ENCODE peak calls at places on chromosome 3, in ten cellular contexts. P, O, U, I, Y, A, G, D, Z and J are unnamed samples.
A peak's percentile ranks its signal among the peaks of the same experiment; 100 is the strongest.

GRCh38 chr3:35974872-35975271 is 335.5 kb downstream of the ARPP21 start:
- DNase-seq in Z (no peak), Y (no peak), D (no peak), I (no peak), G (no peak), U (no peak), O (no peak), A (no peak), P (no peak), J (no peak)

GRCh38 chr3:46489406-46489805 is 8.4 kb upstream of the RTP3 start:
- DNase-seq in D (no peak), Z (no peak), O (no peak), P (no peak), U (no peak), G (no peak), Y (no peak), I (no peak), A (no peak), J (no peak)

GRCh38 chr3:113070226-113071220 is 79.7 kb downstream of the GTPBP8 start:
- DNase-seq in Y (no peak), Z (no peak), I (peak; percentile 47), P (no peak), A (peak; percentile 48), G (peak; percentile 36), O (no peak), U (no peak), D (peak; percentile 49), J (no peak)

GRCh38 chr3:139937674-139938279 is 2.8 kb downstream of the CLSTN2 start:
- DNase-seq in Z (no peak), O (peak; percentile 43), I (no peak), Y (no peak), U (peak; percentile 32), D (peak; percentile 58), A (peak; percentile 10), P (no peak), G (peak; percentile 61), J (no peak)

GRCh38 chr3:31498824-31499223 is 33.9 kb upstream of the STT3B start:
- DNase-seq in P (no peak), I (no peak), U (no peak), Y (no peak), Z (no peak), D (no peak), G (no peak), O (no peak), A (no peak), J (no peak)

GRCh38 chr3:114147281-114147680 is 31.6 kb downstream of the DRD3 start:
- DNase-seq in Z (no peak), U (no peak), Y (no peak), D (no peak), O (no peak), I (no peak), P (no peak), G (no peak), A (no peak), J (no peak)

GRCh38 chr3:61221759-61222362 is 29.4 kb downstream of the FHIT start:
- DNase-seq in Y (no peak), U (no peak), G (no peak), A (no peak), I (no peak), O (no peak), D (no peak), P (no peak), Z (no peak), J (no peak)

GRCh38 chr3:76222115-76222652 is 436.8 kb upstream of the ZNF717 start:
- DNase-seq in I (no peak), G (no peak), O (no peak), Y (no peak), D (no peak), P (no peak), Z (no peak), U (no peak), A (no peak), J (no peak)

GRCh38 chr3:31936661-31937060 is 44.4 kb downstream of the OSBPL10 start:
- DNase-seq in A (no peak), P (no peak), O (no peak), U (no peak), I (no peak), Z (no peak), D (peak; percentile 88), Y (no peak), G (no peak), J (no peak)

GRCh38 chr3:176526194-176526593 is 671.1 kb downstream of the TBL1XR1 start:
- DNase-seq in I (no peak), G (no peak), P (no peak), A (no peak), Y (no peak), D (no peak), Z (no peak), O (no peak), U (no peak), J (no peak)

GRCh38 chr3:157115069-157116006 is 44.6 kb downstream of the CCNL1 start:
- DNase-seq in G (no peak), I (no peak), Z (no peak), O (no peak), D (peak; percentile 57), U (no peak), P (no peak), A (no peak), Y (no peak), J (no peak)

GRCh38 chr3:166052440-166052839 is 215.2 kb upstream of the BCHE start:
- DNase-seq in G (no peak), A (no peak), Z (no peak), P (no peak), D (no peak), U (no peak), I (no peak), O (no peak), Y (no peak), J (no peak)
- TF ChIP-seq CTCF in G (no peak), A (no peak), Z (no peak), P (peak; percentile 27), D (no peak), U (no peak), I (peak; percentile 5), O (no peak), Y (peak; percentile 8), J (no peak)

DNA sequence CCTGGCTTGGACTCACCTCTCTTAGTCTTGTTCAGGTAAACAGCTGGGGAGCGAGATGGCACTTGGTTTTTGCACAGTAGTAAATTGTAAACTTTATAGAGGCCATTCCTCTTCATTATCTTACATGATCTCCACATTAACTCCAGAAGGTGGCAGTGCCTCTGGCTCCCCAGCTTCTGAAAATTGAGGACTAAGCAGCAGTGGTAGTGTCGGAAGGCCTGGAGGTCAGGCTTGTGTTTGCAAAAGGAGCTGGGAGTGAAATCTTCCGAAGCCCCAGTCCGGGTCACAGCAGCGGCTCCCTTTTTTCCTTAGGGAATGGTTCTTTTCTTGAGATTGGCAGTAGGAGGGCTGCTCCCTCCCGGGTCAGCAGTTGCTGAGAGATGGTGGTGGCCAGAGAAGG is 85.7 kb downstream of the FNDC3B start:
- DNase-seq in P (no peak), O (no peak), Z (no peak), D (no peak), G (no peak), A (no peak), Y (no peak), I (no peak), U (no peak), J (no peak)
- TF ChIP-seq CTCF in P (no peak), O (no peak), Z (no peak), D (no peak), G (no peak), A (no peak), Y (no peak), I (no peak), U (no peak), J (peak; percentile 42)

GRCh38 chr3:38140326-38141172 is 2.1 kb downstream of the MYD88 start:
- DNase-seq in P (no peak), A (no peak), O (no peak), U (no peak), Z (peak; percentile 50), D (no peak), I (no peak), G (no peak), Y (no peak), J (no peak)
- TF ChIP-seq CTCF in P (no peak), A (no peak), O (no peak), U (no peak), Z (no peak), D (no peak), I (no peak), G (no peak), Y (no peak), J (no peak)

GRCh38 chr3:47824541-47825473 is 21.9 kb downstream of the DHX30 start:
- DNase-seq in I (peak; percentile 31), P (peak; percentile 33), G (peak; percentile 97), U (peak; percentile 74), Y (peak; percentile 72), Z (peak; percentile 85), O (peak; percentile 71), A (peak; percentile 56), D (peak; percentile 78), J (no peak)
- TF ChIP-seq CTCF in I (peak; percentile 24), P (peak; percentile 90), G (peak; percentile 94), U (peak; percentile 91), Y (peak; percentile 94), Z (peak; percentile 88), O (peak; percentile 84), A (peak; percentile 45), D (peak; percentile 58), J (peak; percentile 93)